ENCODE peak calls at places on chromosomes 4 and X, in ten cellular contexts. F is heart left ventricle; C is fibroblast of lung; G is AG09309; D is right atrium auricular region; R is PC-3; O is AG10803; P is GM23338; M is CD4-positive, alpha-beta T cell; W is mesothelial cell of epicardium. V is an unnamed sample.

GRCh38 chr4:12968345-12968744 is 515.8 kb downstream of the RAB28 start:
- DNase-seq in R (no peak), M (no peak), D (no peak), W (no peak), P (no peak), F (no peak), G (no peak), O (no peak), C (no peak), V (no peak)

GRCh38 chr4:16591867-16592266 is 306.6 kb downstream of the LDB2 start:
- DNase-seq in M (no peak), R (no peak), P (no peak), D (no peak), F (no peak), C (no peak), O (no peak), G (no peak), W (no peak), V (no peak)

GRCh38 chr4:3880595-3881120 is 114.5 kb downstream of the ADRA2C start:
- DNase-seq in W (peak), F (peak), O (peak), P (peak), C (peak), M (peak), G (peak), D (no peak), R (peak), V (peak)

GRCh38 chrX:78092296-78092695 is 11.8 kb upstream of the PGK1 start:
- DNase-seq in M (no peak), C (peak), D (no peak), P (peak), F (no peak), O (peak), W (no peak), R (peak), G (no peak), V (no peak)

GRCh38 chr4:123893746-123894095 is 497.1 kb downstream of the SPRY1 start:
- DNase-seq in M (no peak), G (no peak), C (peak), R (no peak), W (no peak), P (no peak), D (no peak), O (peak), F (no peak), V (no peak)

GRCh38 chr4:186400676-186401075 is 134.7 kb downstream of the F11 start:
- DNase-seq in R (no peak), F (no peak), P (no peak), D (no peak), O (no peak), M (no peak), C (peak), G (no peak), W (no peak), V (no peak)

GRCh38 chrX:20177093-20177492 is 35.5 kb upstream of the EIF1AX start:
- DNase-seq in C (no peak), D (no peak), M (no peak), O (no peak), G (no peak), P (no peak), F (no peak), R (no peak), W (no peak), V (no peak)

GRCh38 chrX:40394302-40394701 is 186.5 kb upstream of the ATP6AP2 start:
- DNase-seq in G (no peak), D (no peak), F (no peak), R (no peak), P (no peak), W (no peak), C (no peak), M (no peak), O (no peak), V (no peak)

GRCh38 chr4:149531861-149532260 is 283.8 kb downstream of the IQCM start:
- DNase-seq in O (peak), W (no peak), G (no peak), D (no peak), P (no peak), C (peak), M (no peak), R (peak), F (no peak), V (no peak)

GRCh38 chr4:123435246-123436113 is 38.9 kb downstream of the SPRY1 start:
- DNase-seq in O (no peak), D (no peak), W (no peak), R (no peak), P (no peak), F (no peak), M (no peak), C (no peak), G (no peak), V (no peak)

GRCh38 chr4:6107886-6108285 is 89.7 kb upstream of the C4orf50 start:
- DNase-seq in M (no peak), O (no peak), G (no peak), R (no peak), D (no peak), F (no peak), C (no peak), W (no peak), P (no peak), V (no peak)

GRCh38 chr4:6111354-6111930 is 88.9 kb downstream of the JAKMIP1 start:
- DNase-seq in W (no peak), C (no peak), R (no peak), F (no peak), M (no peak), G (no peak), P (no peak), O (no peak), D (no peak), V (no peak)

GRCh38 chr4:6112606-6113290 is 87.6 kb downstream of the JAKMIP1 start:
- DNase-seq in C (no peak), F (no peak), P (no peak), G (no peak), R (no peak), D (no peak), M (no peak), W (no peak), O (no peak), V (no peak)

GRCh38 chr4:6110681-6111353 is 89.5 kb downstream of the JAKMIP1 start:
- DNase-seq in D (no peak), W (no peak), G (no peak), C (no peak), P (no peak), R (no peak), M (no peak), O (no peak), F (no peak), V (peak)

DNA sequence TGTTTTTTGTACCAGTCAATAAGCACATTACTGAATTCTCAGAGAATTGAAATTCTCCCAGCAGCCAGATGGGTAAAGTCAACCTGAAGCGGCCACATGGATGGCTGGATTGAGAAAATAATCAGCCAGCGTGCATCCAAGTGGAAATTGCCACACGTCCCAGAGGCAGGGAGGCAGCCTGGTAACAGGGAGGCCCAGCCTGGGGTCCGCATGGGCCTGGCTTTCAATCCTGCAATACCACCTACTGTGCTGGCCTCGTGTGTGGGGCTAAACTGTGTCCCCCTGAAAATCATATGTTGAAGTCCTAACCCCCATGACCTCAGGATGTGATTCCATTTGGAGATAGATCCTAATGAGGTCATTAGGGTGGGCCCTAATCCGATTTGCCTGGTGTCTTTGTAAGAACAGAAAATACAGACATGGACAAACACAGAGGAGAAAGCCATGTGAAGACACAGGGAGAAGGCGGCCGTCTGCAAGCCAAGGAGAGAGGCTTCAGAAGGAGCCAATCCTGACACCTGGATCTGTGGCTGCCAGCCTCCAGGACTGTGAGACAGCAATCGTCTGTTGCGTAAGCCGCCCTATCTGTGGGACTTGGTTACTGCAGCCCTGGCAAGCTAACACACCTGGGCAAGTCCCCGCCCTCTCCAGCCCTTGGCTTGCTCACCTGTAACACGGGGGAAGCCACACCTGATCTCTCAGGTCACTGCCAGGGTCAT is 90.3 kb downstream of the JAKMIP1 start:
- DNase-seq in R (peak), M (no peak), F (no peak), P (peak), C (no peak), O (no peak), W (no peak), G (no peak), D (no peak), V (peak)
- TF ChIP-seq CTCF in R (peak), M (no peak), F (no peak), P (peak), C (no peak), O (no peak), W (peak), G (no peak), D (no peak), V (peak)

DNA sequence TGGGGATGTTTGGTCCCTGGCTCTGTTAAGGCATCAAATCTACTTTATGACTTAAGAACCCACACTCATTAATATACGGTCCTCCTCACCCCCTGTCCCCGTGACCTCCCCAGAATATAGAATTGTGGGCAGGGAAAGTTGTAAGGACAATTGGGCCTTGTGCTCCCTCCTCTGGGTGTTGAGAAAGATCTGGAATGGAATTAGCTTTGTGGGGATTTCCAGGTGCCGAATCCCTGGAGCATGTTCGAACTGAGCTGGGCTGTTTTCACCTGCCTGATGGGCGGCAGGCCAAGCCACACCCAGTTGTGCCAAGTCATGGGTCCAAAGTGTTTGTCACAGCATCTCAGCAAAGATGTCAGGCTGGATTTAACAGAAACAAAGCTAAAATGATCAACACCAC is 349.3 kb upstream of the KLF3 start:
- DNase-seq in M (no peak), G (no peak), F (no peak), O (no peak), C (no peak), R (peak), D (no peak), P (no peak), W (no peak), V (no peak)
- TF ChIP-seq CTCF in M (no peak), G (no peak), F (no peak), O (no peak), C (no peak), R (no peak), D (no peak), P (no peak), W (no peak), V (no peak)

DNA sequence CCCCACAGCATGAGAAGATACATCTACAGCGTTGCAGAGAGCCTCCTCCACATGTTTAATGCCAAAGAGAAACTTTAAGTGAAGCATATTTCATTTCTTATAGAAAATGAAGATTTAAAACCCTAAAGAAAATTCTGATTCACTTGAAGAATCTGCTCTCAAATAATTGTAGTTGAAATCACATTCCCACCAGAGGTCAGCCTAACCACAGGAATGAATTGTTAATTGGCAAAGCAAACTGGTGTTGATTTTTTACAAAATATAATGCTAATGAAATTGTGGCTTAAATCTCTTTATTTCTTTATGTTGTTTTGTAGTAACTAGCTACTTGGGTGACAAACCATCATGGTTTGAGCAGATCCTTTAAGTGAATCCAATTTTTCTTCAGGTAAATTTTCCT is 31.1 kb upstream of the WDR17 start:
- DNase-seq in F (no peak), W (no peak), D (no peak), O (peak), P (peak), G (peak), M (no peak), C (peak), R (peak), V (no peak)
- TF ChIP-seq CTCF in F (peak), W (peak), D (peak), O (peak), P (peak), G (peak), M (peak), C (peak), R (peak), V (no peak)

GRCh38 chrX:67724359-67725110 is 180.7 kb downstream of the AR start:
- DNase-seq in O (no peak), F (no peak), G (no peak), R (no peak), D (no peak), P (no peak), C (peak), M (no peak), W (no peak), V (no peak)
- TF ChIP-seq CTCF in O (peak), F (peak), G (peak), R (no peak), D (peak), P (peak), C (peak), M (no peak), W (no peak), V (no peak)

DNA sequence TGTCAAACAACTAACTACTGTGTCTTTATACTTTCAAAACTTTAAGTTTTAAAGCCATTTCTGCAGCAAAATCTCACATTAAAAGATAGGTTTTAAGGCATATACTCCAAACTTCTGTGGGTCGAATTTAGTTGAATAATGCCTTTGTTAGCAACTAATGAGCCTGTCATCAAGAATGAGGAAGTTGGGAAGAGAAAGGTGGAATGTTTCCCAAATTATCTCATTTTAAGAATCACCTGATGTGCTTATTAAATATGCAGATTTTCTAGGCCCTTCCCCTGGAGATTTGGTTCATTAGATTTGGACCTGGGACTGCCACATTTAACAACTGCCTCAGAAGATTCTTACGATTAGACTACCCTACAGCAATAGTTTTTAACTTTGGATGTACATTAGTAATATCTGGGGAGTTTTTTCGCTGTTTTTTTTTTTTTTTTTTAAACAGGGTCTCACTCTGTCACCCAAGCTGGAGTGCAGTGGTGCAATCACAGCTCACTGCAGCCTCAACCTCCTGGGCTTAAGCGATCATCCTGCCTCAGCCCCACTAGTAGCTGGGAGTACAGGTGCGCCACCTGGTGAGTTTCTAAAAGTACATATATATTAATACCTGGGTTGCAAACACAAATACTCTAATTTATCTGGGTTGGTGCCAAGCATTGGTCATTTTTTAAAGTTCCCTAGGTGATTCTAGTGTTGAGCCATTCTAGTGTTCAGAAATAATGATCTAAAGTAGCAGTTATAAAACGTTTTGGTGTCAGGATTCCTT is 16.1 kb upstream of the TASL start:
- DNase-seq in G (no peak), R (peak), W (no peak), F (no peak), M (peak), O (no peak), D (no peak), C (no peak), P (peak), V (no peak)
- TF ChIP-seq CTCF in G (no peak), R (peak), W (no peak), F (no peak), M (peak), O (no peak), D (no peak), C (no peak), P (peak), V (no peak)

DNA sequence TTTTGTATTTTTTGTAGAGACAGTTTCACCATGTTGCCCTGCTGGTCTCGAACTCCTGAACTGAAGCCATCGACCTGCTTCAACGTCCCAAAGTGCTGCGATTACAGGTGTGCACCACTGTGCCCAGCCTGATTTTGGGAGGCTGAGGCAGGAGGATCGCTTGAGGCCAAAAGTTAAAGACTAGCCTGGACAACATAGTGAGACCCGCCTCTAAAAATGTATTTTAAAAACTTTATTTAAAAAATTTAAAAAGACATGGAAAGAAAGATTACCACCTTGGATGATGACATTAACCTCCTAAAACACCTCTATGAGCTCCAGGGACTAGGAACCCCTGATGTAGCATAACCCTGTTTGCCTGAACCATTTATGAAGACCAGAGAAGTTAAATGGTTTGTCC is 5.8 kb upstream of the BBS7 start:
- DNase-seq in M (no peak), G (no peak), R (no peak), F (no peak), D (no peak), P (no peak), W (no peak), C (no peak), O (no peak), V (no peak)
- TF ChIP-seq CTCF in M (no peak), G (no peak), R (no peak), F (no peak), D (no peak), P (no peak), W (no peak), C (no peak), O (no peak), V (no peak)